ENCODE peak calls at places on chromosome 11, in seven cellular contexts. O is GM04504; A is fibroblast of lung; L is stimulated activated CD4-positive, alpha-beta T cell treated with anti-CD3 and anti-CD28 coated beads, Interleukin-1b, Interleukin-23, amount 100 ng/mL, for 24 hours; H is NCI-H345; X is SK-MEL-5; R is IMR-90. Y is an unnamed sample.

GRCh38 chr11:94649925-94650623 is 82.9 kb downstream of the PIWIL4 start:
- DNase-seq in O (no peak), A (no peak), L (no peak), H (no peak), X (no peak), R (no peak), Y (no peak)

GRCh38 chr11:34313099-34313517 is 44.7 kb downstream of the ABTB2 start:
- DNase-seq in O (no peak), A (no peak), L (no peak), H (no peak), X (no peak), R (no peak), Y (no peak)

GRCh38 chr11:76567261-76567660 is 103.3 kb downstream of the LRRC32 start:
- DNase-seq in O (no peak), A (no peak), L (no peak), H (no peak), X (no peak), R (no peak), Y (no peak)

GRCh38 chr11:77647906-77648305 is 10.3 kb upstream of the CLNS1A start:
- DNase-seq in O (no peak), A (no peak), L (no peak), H (no peak), X (no peak), R (no peak), Y (no peak)

GRCh38 chr11:58394195-58394594 is 12.5 kb downstream of the OR5B3 start:
- DNase-seq in O (peak), A (peak), L (no peak), H (no peak), X (peak), R (peak), Y (no peak)

GRCh38 chr11:3004481-3004880 is 12.4 kb upstream of the NAP1L4 start:
- DNase-seq in O (no peak), A (no peak), L (no peak), H (no peak), X (no peak), R (no peak), Y (no peak)

GRCh38 chr11:86172894-86173293 is 71.7 kb upstream of the EED start:
- DNase-seq in O (no peak), A (no peak), L (no peak), H (no peak), X (no peak), R (peak), Y (no peak)

GRCh38 chr11:68053117-68053516 is 14.3 kb downstream of the TCIRG1 start:
- DNase-seq in O (no peak), A (no peak), L (no peak), H (no peak), X (no peak), R (no peak), Y (no peak)

GRCh38 chr11:79244175-79244804 is 196.5 kb downstream of the TENM4 start:
- DNase-seq in O (peak), A (peak), L (no peak), H (no peak), X (peak), R (peak), Y (no peak)

GRCh38 chr11:68164437-68164836 is 43.2 kb upstream of the CHKA start:
- DNase-seq in O (no peak), A (peak), L (no peak), H (no peak), X (no peak), R (peak), Y (no peak)

GRCh38 chr11:33976351-33977199 is 75.0 kb upstream of the CAPRIN1 start:
- DNase-seq in O (peak), A (peak), L (no peak), H (no peak), X (no peak), R (peak), Y (no peak)

GRCh38 chr11:118998388-118998717 is 415 bp downstream of the CENATAC start:
- DNase-seq in O (no peak), A (no peak), L (no peak), H (no peak), X (no peak), R (no peak), Y (no peak)

GRCh38 chr11:122137081-122137793 is 21.2 kb upstream of the BLID start:
- DNase-seq in O (peak), A (peak), L (no peak), H (no peak), X (no peak), R (peak), Y (no peak)

GRCh38 chr11:109853156-109853776 is 239.9 kb upstream of the ZC3H12C start:
- DNase-seq in O (peak), A (peak), L (no peak), H (no peak), X (peak), R (peak), Y (peak)

GRCh38 chr11:125268611-125269010 is 104.1 kb downstream of the PKNOX2 start:
- DNase-seq in O (no peak), A (no peak), L (no peak), H (no peak), X (no peak), R (peak), Y (no peak)

GRCh38 chr11:46528445-46529085 is 65.3 kb downstream of the AMBRA1 start:
- DNase-seq in O (no peak), A (no peak), L (no peak), H (no peak), X (no peak), R (no peak), Y (no peak)

GRCh38 chr11:68216171-68216938 is 3.3 kb upstream of the KMT5B start:
- DNase-seq in O (no peak), A (no peak), L (no peak), H (no peak), X (no peak), R (no peak), Y (no peak)

GRCh38 chr11:18171377-18172000 is 1.1 kb upstream of the MRGPRX4 start:
- DNase-seq in O (peak), A (no peak), L (no peak), H (peak), X (peak), R (no peak), Y (peak)